ENCODE peak calls at places on chromosomes 16 and 17, in ten cellular contexts. C is lower lobe of right lung, E is tibial nerve, F is AG04450, N is IMR-90, Q is psoas muscle, L is upper lobe of right lung, O is transverse colon, J is DND-41, D is Panc1. S is an unnamed sample.

GRCh38 chr16:87580855-87581261 is 21.4 kb upstream of the JPH3 start:
- DNase-seq in N (peak; percentile 46), F (no peak), J (no peak), D (no peak), O (no peak), Q (no peak), C (no peak), E (no peak), L (no peak), S (peak; percentile 68)

GRCh38 chr17:35080536-35080935 is 17.0 kb upstream of the RFFL start:
- DNase-seq in C (no peak), D (no peak), E (no peak), O (no peak), J (no peak), F (no peak), Q (no peak), N (no peak), L (no peak), S (no peak)

GRCh38 chr17:61806081-61806828 is 57.1 kb downstream of the BRIP1 start:
- DNase-seq in E (no peak), L (no peak), Q (no peak), O (no peak), F (no peak), J (no peak), C (no peak), N (no peak), D (no peak), S (no peak)

GRCh38 chr16:22308824-22309520 is 11.8 kb downstream of the POLR3E start:
- DNase-seq in J (no peak), F (no peak), L (no peak), N (no peak), O (no peak), E (no peak), Q (no peak), C (no peak), D (no peak), S (no peak)

GRCh38 chr16:82031116-82032084 is 3.7 kb upstream of the HSD17B2 start:
- DNase-seq in O (no peak), L (no peak), N (peak; percentile 72), Q (no peak), J (no peak), C (no peak), D (no peak), E (no peak), F (peak; percentile 27), S (no peak)

GRCh38 chr17:75601057-75601987 is 13.7 kb downstream of the MYO15B start:
- DNase-seq in E (peak; percentile 47), C (peak; percentile 77), L (peak; percentile 80), O (peak; percentile 87), F (no peak), Q (peak; percentile 46), N (peak; percentile 5), J (peak; percentile 60), D (peak; percentile 33), S (no peak)

GRCh38 chr17:77852666-77853207 is 105.8 kb upstream of the TNRC6C start:
- DNase-seq in E (no peak), J (no peak), O (no peak), C (no peak), F (no peak), L (peak; percentile 52), Q (no peak), D (no peak), N (no peak), S (no peak)

GRCh38 chr16:49856741-49857330 is 924 bp upstream of the ZNF423 start:
- DNase-seq in D (no peak), N (peak; percentile 55), F (peak; percentile 6), Q (peak; percentile 86), J (no peak), O (peak; percentile 86), E (peak; percentile 56), C (peak; percentile 75), L (peak; percentile 86), S (no peak)

GRCh38 chr17:62791235-62792121 is 16.6 kb downstream of the MARCHF10 start:
- DNase-seq in E (no peak), F (peak; percentile 85), Q (no peak), J (no peak), L (no peak), N (peak; percentile 95), D (peak; percentile 83), C (no peak), O (no peak), S (no peak)

GRCh38 chr17:19992803-19993713 is 15.4 kb upstream of the AKAP10 start:
- DNase-seq in F (peak; percentile 69), L (peak; percentile 94), D (peak; percentile 86), J (peak; percentile 86), N (peak; percentile 84), Q (peak; percentile 87), C (peak; percentile 94), O (peak; percentile 86), E (peak; percentile 83), S (peak; percentile 70)

GRCh38 chr17:75634376-75634740 is 1.1 kb downstream of the SMIM5 start:
- DNase-seq in J (no peak), F (no peak), O (no peak), L (no peak), N (no peak), D (no peak), Q (peak; percentile 9), E (no peak), C (peak; percentile 47), S (no peak)

GRCh38 chr17:28717578-28718316 is at the start of gene RAB34:
- DNase-seq in L (peak; percentile 92), D (no peak), F (peak; percentile 74), J (no peak), E (peak; percentile 54), O (peak; percentile 56), N (peak; percentile 89), C (peak; percentile 86), Q (peak; percentile 80), S (no peak)

GRCh38 chr17:28718317-28718672 is 627 bp upstream of the RAB34 start:
- DNase-seq in Q (no peak), E (no peak), L (no peak), D (no peak), J (no peak), O (no peak), C (no peak), N (no peak), F (no peak), S (no peak)

GRCh38 chr17:28718990-28719433 is 773 bp upstream of the RPL23A start:
- DNase-seq in D (no peak), C (no peak), O (no peak), J (no peak), L (no peak), Q (no peak), E (peak; percentile 21), F (no peak), N (no peak), S (no peak)

GRCh38 chr17:28715217-28715616 is 2.5 kb downstream of the RAB34 start:
- DNase-seq in N (no peak), O (no peak), Q (no peak), J (no peak), F (no peak), D (no peak), E (no peak), C (no peak), L (no peak), S (no peak)

GRCh38 chr17:28716740-28717577 is 709 bp downstream of the RAB34 start:
- DNase-seq in C (peak; percentile 67), F (no peak), N (peak; percentile 19), Q (peak; percentile 46), L (peak; percentile 80), E (no peak), J (no peak), O (no peak), D (no peak), S (no peak)
- H3K4me3 ChIP-seq in C (peak overlapping the region; percentile 72), F (peak overlapping the region; percentile 85), N (peak overlapping the region; percentile 80), Q (peak overlapping the region; percentile 98), L (peak overlapping the region; percentile 86), E (peak overlapping the region; percentile 81), J (no peak overlapping the region), O (peak overlapping the region; percentile 37), D (peak overlapping the region; percentile 58), S (peak overlapping the region; percentile 75)

GRCh38 chr17:17535957-17536356 is 39.8 kb upstream of the RASD1 start:
- DNase-seq in E (no peak), L (peak; percentile 83), D (no peak), F (no peak), J (no peak), N (peak; percentile 39), Q (peak; percentile 87), C (peak; percentile 81), O (peak; percentile 65), S (no peak)

GRCh38 chr17:17533901-17534441 is 37.8 kb upstream of the RASD1 start:
- DNase-seq in L (no peak), F (no peak), O (peak; percentile 54), N (no peak), Q (no peak), J (no peak), E (no peak), C (no peak), D (no peak), S (no peak)

GRCh38 chr17:17528696-17529652 is 32.8 kb upstream of the RASD1 start:
- DNase-seq in E (no peak), Q (peak; percentile 13), L (no peak), J (no peak), O (no peak), C (no peak), F (no peak), N (no peak), D (no peak), S (no peak)

GRCh38 chr17:17536702-17537101 is 40.5 kb upstream of the RASD1 start:
- DNase-seq in E (no peak), Q (peak; percentile 10), N (no peak), D (no peak), O (no peak), L (no peak), C (no peak), J (no peak), F (no peak), S (no peak)

GRCh38 chr17:17532991-17533390 is 36.8 kb upstream of the RASD1 start:
- DNase-seq in Q (no peak), L (no peak), F (no peak), D (no peak), J (no peak), N (no peak), C (no peak), O (no peak), E (no peak), S (no peak)
- TF ChIP-seq CTCF in Q (no peak), L (no peak), F (no peak), D (no peak), J (no peak), N (no peak), C (no peak), O (no peak), E (no peak), S (no peak)

DNA sequence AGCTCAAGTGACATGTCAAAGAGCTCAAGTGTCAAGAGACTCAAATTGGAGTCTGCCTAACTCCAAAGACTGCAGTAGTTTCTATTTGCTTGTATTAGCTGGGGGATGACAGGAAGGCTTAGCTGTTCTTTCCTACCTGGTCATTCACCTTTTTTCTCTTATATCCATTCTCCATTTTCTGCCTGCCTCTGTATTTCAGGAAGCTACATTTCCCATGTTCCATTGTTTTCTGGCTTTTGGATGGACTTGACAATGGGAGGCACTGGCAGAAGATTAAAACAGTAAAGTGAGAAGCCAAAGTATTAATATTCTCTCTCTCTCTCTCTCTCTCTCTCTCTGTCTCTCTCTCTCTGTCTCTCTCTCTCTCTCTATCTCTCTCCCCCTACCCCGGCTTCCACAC is 135.7 kb upstream of the ADAMTS18 start:
- DNase-seq in E (no peak), N (no peak), C (no peak), L (no peak), Q (no peak), J (no peak), O (no peak), D (no peak), F (no peak), S (no peak)
- H3K27me3 ChIP-seq in E (no peaks in the 10 kb centered on the region), N (no peaks in the 10 kb centered on the region), C (no peaks in the 10 kb centered on the region), L (no peaks in the 10 kb centered on the region), Q (no peaks in the 10 kb centered on the region), J (peaks cover 6% of the 10 kb centered on the region), O (no peaks in the 10 kb centered on the region), D (no peaks in the 10 kb centered on the region), F (no peaks in the 10 kb centered on the region), S (no peaks in the 10 kb centered on the region)

GRCh38 chr16:2470234-2470601 is 879 bp upstream of the NTN3 start:
- DNase-seq in F (no peak), J (no peak), O (no peak), L (no peak), N (no peak), Q (no peak), C (no peak), D (no peak), E (no peak), S (no peak)
- H3K4me3 ChIP-seq in F (no peak overlapping the region), J (no peak overlapping the region), O (no peak overlapping the region), L (no peak overlapping the region), N (no peak overlapping the region), Q (no peak overlapping the region), C (no peak overlapping the region), D (no peak overlapping the region), E (no peak overlapping the region), S (no peak overlapping the region)